ENCODE peak calls at places on chromosomes 4 and X, in eight cellular contexts. T, Z, D, F, L, I, J and W are unnamed samples.

GRCh38 chr4:133866328-133866699 is 335.3 kb downstream of the PABPC4L start:
- DNase-seq in L (peak; percentile 10), D (no peak), I (no peak), T (no peak), F (no peak), Z (peak; percentile 65), J (no peak), W (peak; percentile 18)

GRCh38 chr4:89640620-89641366 is 196.2 kb downstream of the SNCA start:
- DNase-seq in T (peak; percentile 75), Z (peak; percentile 43), L (peak; percentile 68), F (peak; percentile 2), I (no peak), D (peak; percentile 56), J (no peak), W (peak; percentile 77)

GRCh38 chr4:2390146-2390545 is 28.3 kb downstream of the ZFYVE28 start:
- DNase-seq in J (no peak), Z (no peak), I (no peak), L (no peak), T (no peak), F (no peak), D (no peak), W (no peak)

GRCh38 chrX:47562615-47563243 is 1.7 kb downstream of the ARAF start:
- DNase-seq in I (no peak), L (peak; percentile 60), Z (peak; percentile 44), J (peak; percentile 38), F (no peak), D (no peak), T (no peak), W (no peak)

GRCh38 chr4:176587920-176588319 is 204.8 kb downstream of the VEGFC start:
- DNase-seq in Z (peak; percentile 92), L (peak; percentile 92), I (no peak), F (peak; percentile 82), J (no peak), T (no peak), D (no peak), W (peak; percentile 76)

GRCh38 chrX:109384569-109385174 is 97.2 kb downstream of the GUCY2F start:
- DNase-seq in I (no peak), D (no peak), Z (peak; percentile 54), F (no peak), T (no peak), L (peak; percentile 47), J (peak; percentile 1), W (peak; percentile 50)

GRCh38 chrX:123338240-123338639 is 154.2 kb downstream of the GRIA3 start:
- DNase-seq in J (no peak), F (no peak), D (no peak), T (no peak), L (no peak), I (no peak), Z (no peak), W (no peak)

GRCh38 chrX:139423186-139423585 is 107.4 kb upstream of the F9 start:
- DNase-seq in F (no peak), T (no peak), D (no peak), Z (no peak), L (no peak), J (no peak), I (no peak), W (no peak)

GRCh38 chr4:1249148-1249730 is 309 bp upstream of the CTBP1 start:
- DNase-seq in L (peak; percentile 94), F (no peak), T (peak; percentile 85), I (peak; percentile 92), Z (peak; percentile 82), D (peak; percentile 91), J (peak; percentile 93), W (peak; percentile 91)

GRCh38 chr4:168071304-168071703 is 21.0 kb upstream of the ANXA10 start:
- DNase-seq in L (no peak), D (no peak), I (no peak), T (no peak), Z (no peak), F (no peak), J (no peak), W (peak; percentile 19)

GRCh38 chr4:72209600-72209999 is 177.8 kb downstream of the NPFFR2 start:
- DNase-seq in Z (no peak), D (no peak), T (no peak), F (no peak), I (no peak), J (no peak), L (no peak), W (no peak)

GRCh38 chr4:145154573-145154972 is 25.8 kb downstream of the OTUD4 start:
- DNase-seq in J (peak; percentile 51), D (no peak), L (peak; percentile 59), T (peak; percentile 26), I (no peak), F (no peak), Z (peak; percentile 42), W (peak; percentile 50)

GRCh38 chr4:6362896-6363295 is 93.2 kb downstream of the WFS1 start:
- DNase-seq in D (no peak), J (peak; percentile 22), I (no peak), F (no peak), T (no peak), L (peak; percentile 29), Z (peak; percentile 18), W (peak; percentile 38)

GRCh38 chrX:129472116-129472515 is 51.2 kb downstream of the SMARCA1 start:
- DNase-seq in L (peak; percentile 20), J (no peak), I (no peak), T (no peak), D (no peak), Z (peak; percentile 56), F (no peak), W (peak; percentile 46)

GRCh38 chr4:11685481-11685880 is 256.8 kb upstream of the HS3ST1 start:
- DNase-seq in L (no peak), I (no peak), T (no peak), J (no peak), F (no peak), D (no peak), Z (no peak), W (no peak)

GRCh38 chrX:97743014-97743413 is 859.3 kb downstream of the RPA4 start:
- DNase-seq in Z (no peak), J (peak; percentile 0), T (peak; percentile 46), F (no peak), D (peak; percentile 32), I (no peak), L (no peak), W (no peak)

GRCh38 chrX:43661521-43662240 is 5.6 kb downstream of the MAOA start:
- DNase-seq in I (no peak), J (no peak), L (peak; percentile 74), T (no peak), Z (peak; percentile 50), D (no peak), F (no peak), W (no peak)

GRCh38 chr4:27215421-27215820 is 354.8 kb downstream of the STIM2 start:
- DNase-seq in J (no peak), F (no peak), L (no peak), D (no peak), T (peak; percentile 22), I (no peak), Z (peak; percentile 21), W (no peak)

GRCh38 chr4:27218013-27218412 is 357.4 kb downstream of the STIM2 start:
- DNase-seq in D (no peak), I (no peak), L (no peak), Z (peak; percentile 15), T (no peak), F (no peak), J (no peak), W (peak; percentile 2)

DNA sequence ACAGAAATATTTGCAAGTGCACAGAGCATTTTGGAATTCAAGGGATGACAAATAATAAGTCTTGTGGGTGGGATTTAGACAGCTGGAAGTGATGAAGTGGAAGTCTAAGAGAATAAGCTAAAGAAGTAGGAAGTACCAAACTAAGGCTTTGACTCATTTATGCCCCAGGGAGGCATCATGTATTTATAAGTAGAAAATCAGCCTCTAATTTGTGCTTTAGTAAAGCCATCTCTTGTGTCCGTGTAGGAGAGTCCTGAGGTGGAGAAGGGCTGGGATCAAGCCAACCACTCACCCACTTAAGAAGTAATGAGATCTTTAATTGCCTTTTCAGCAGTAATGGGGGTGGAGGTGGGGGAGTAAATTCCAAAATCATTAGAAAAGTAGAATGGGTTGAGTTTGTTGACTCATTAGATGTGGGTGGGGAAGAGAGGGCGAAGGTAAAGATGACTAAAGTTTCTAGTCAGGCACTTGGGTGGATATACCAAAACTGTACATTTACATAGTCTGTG is 356.7 kb downstream of the STIM2 start:
- DNase-seq in D (no peak), L (no peak), Z (peak; percentile 77), I (no peak), J (no peak), T (no peak), F (no peak), W (peak; percentile 90)
- H3K4me3 ChIP-seq in D (no peak overlapping the region), L (no peak overlapping the region), Z (no peak overlapping the region), I (no peak overlapping the region), J (no peak overlapping the region), T (no peak overlapping the region), F (no peak overlapping the region), W (peak overlapping the region; percentile 2)

GRCh38 chrX:101957174-101957573 is 25.3 kb upstream of the ZMAT1 start:
- DNase-seq in D (no peak), I (no peak), J (no peak), F (no peak), L (no peak), T (no peak), Z (no peak), W (no peak)

GRCh38 chrX:101956556-101956955 is 24.7 kb upstream of the ZMAT1 start:
- DNase-seq in F (no peak), J (no peak), Z (no peak), T (no peak), D (no peak), L (no peak), I (no peak), W (no peak)

DNA sequence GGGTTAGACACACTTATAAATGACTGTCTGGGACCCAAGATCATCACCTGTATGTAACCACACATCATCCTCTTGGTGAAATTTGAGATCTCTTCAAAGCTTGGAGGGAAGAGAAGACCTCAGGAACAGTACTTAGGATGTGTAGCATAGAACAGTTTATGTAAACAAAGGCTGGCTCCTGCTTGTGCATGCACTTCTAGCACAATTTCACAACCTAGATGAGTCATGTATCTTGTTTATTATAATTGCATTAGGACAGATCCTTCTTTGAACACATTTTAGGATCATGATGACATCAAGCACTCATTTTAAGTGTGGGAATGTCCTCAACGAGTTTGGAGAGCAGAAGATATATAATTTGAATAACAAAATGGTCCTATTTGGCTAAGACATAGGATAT is 26.3 kb upstream of the ZMAT1 start:
- DNase-seq in I (no peak), L (no peak), F (no peak), J (no peak), Z (no peak), D (no peak), T (no peak), W (peak; percentile 36)
- H3K4me3 ChIP-seq in I (no peak overlapping the region), L (no peak overlapping the region), F (no peak overlapping the region), J (no peak overlapping the region), Z (no peak overlapping the region), D (no peak overlapping the region), T (no peak overlapping the region), W (no peak overlapping the region)

DNA sequence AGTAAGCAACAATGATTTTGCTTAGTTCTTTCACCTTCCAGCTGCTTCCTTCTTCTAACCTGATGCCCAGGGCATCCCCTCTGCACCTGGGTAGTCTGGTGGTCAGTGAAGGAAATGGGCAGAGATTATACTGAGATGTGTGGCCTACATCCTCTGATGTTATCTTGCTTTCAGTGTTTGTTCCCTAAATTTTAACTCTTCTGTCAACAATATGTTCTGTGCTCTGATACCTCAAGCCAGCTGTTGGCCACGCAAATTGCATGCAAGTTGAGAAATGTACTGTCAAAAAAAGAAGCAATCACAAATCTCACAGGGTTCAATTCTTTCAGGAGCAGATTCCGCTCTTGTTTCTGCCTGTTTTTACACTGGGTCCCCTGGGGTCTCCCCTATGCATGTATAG is 73.8 kb downstream of the FBXW7 start:
- DNase-seq in J (peak; percentile 63), L (no peak), T (no peak), Z (no peak), I (no peak), F (no peak), D (no peak), W (no peak)
- H3K4me3 ChIP-seq in J (peak overlapping the region; percentile 3), L (no peak overlapping the region), T (no peak overlapping the region), Z (no peak overlapping the region), I (no peak overlapping the region), F (no peak overlapping the region), D (no peak overlapping the region), W (no peak overlapping the region)

GRCh38 chrX:110938977-110939732 is 143.5 kb upstream of the CHRDL1 start:
- DNase-seq in F (no peak), I (no peak), L (no peak), D (no peak), J (no peak), Z (no peak), T (no peak), W (no peak)
- H3K4me3 ChIP-seq in F (no peak overlapping the region), I (no peak overlapping the region), L (no peak overlapping the region), D (no peak overlapping the region), J (no peak overlapping the region), Z (no peak overlapping the region), T (no peak overlapping the region), W (no peak overlapping the region)